ENCODE peak calls at places on chromosomes 3 and 15, in nine cellular contexts. G is adrenal gland; L is AG04450; X is BE2C; D is activated T-cell treated with anti-CD3 and anti-CD28 coated beads for 24 hours; V is ecto neural progenitor cell; B is cardiac muscle cell; R is stimulated activated CD4-positive, alpha-beta T cell treated with anti-CD3 and anti-CD28 coated beads, Interleukin-4, amount 100 ng/mL, for 1 hour; W is M059J. M is an unnamed sample.

GRCh38 chr3:29609007-29609805 is 328.3 kb downstream of the RBMS3 start:
- DNase-seq in X (no peak), D (no peak), L (no peak), W (no peak), B (no peak), G (no peak), V (no peak), R (no peak), M (no peak)

GRCh38 chr3:35664460-35664919 is 25.2 kb downstream of the ARPP21 start:
- DNase-seq in L (peak), D (no peak), X (peak), W (no peak), B (peak), G (peak), R (no peak), V (peak), M (peak)

GRCh38 chr3:107068980-107069379 is 308.3 kb upstream of the CCDC54 start:
- DNase-seq in X (no peak), L (peak), V (no peak), G (no peak), R (no peak), D (no peak), B (no peak), W (peak), M (no peak)

GRCh38 chr3:29319262-29319661 is 38.4 kb downstream of the RBMS3 start:
- DNase-seq in D (no peak), B (no peak), V (no peak), L (no peak), W (no peak), R (no peak), X (no peak), G (no peak), M (no peak)

GRCh38 chr3:48826451-48826850 is 21.2 kb downstream of the PRKAR2A start:
- DNase-seq in W (peak), L (peak), D (no peak), R (no peak), V (no peak), X (no peak), G (peak), B (no peak), M (no peak)

GRCh38 chr15:70200511-70200991 is 102.8 kb upstream of the TLE3 start:
- DNase-seq in D (no peak), L (no peak), G (no peak), X (no peak), V (no peak), W (no peak), R (no peak), B (no peak), M (no peak)

GRCh38 chr3:32143849-32144757 is 37.7 kb downstream of the GPD1L start:
- DNase-seq in L (peak), X (peak), V (peak), W (peak), R (peak), B (peak), G (peak), D (peak), M (no peak)

GRCh38 chr3:102449341-102449740 is 14.5 kb downstream of the ZPLD1 start:
- DNase-seq in B (no peak), L (no peak), G (no peak), D (no peak), X (peak), R (no peak), V (no peak), W (peak), M (no peak)

GRCh38 chr3:75951941-75952340 is 166.6 kb upstream of the ZNF717 start:
- DNase-seq in L (no peak), R (no peak), D (no peak), W (no peak), V (no peak), G (no peak), B (no peak), X (no peak), M (no peak)

GRCh38 chr3:23884481-23884880 is 32.3 kb downstream of the NKIRAS1 start:
- DNase-seq in V (no peak), X (no peak), D (no peak), W (no peak), G (no peak), B (no peak), L (no peak), R (no peak), M (no peak)

GRCh38 chr15:70437882-70438331 is 325.5 kb downstream of the UACA start:
- DNase-seq in W (peak), L (no peak), X (peak), G (no peak), B (peak), D (no peak), R (no peak), V (peak), M (no peak)

GRCh38 chr3:108552267-108553159 is 36.7 kb downstream of the CIP2A start:
- DNase-seq in D (no peak), V (no peak), B (peak), X (no peak), R (no peak), G (no peak), L (peak), W (peak), M (no peak)

GRCh38 chr3:129625071-129625874 is 18.8 kb upstream of the PLXND1 start:
- DNase-seq in V (peak), D (no peak), W (peak), X (peak), B (no peak), G (no peak), R (no peak), L (no peak), M (peak)

GRCh38 chr3:30347679-30348216 is 258.7 kb upstream of the TGFBR2 start:
- DNase-seq in G (no peak), L (no peak), R (peak), V (no peak), X (no peak), W (peak), D (peak), B (no peak), M (no peak)

GRCh38 chr3:123201223-123201556 is 553 bp upstream of the SEC22A start:
- DNase-seq in B (no peak), R (no peak), X (no peak), D (no peak), V (no peak), L (no peak), W (no peak), G (no peak), M (no peak)

GRCh38 chr15:35218215-35218614 is 133.1 kb upstream of the NANOGP8 start:
- DNase-seq in V (no peak), W (no peak), R (no peak), G (no peak), L (no peak), B (no peak), X (no peak), D (no peak), M (no peak)

GRCh38 chr15:66943456-66944095 is 121.8 kb upstream of the SMAD3 start:
- DNase-seq in R (no peak), L (no peak), W (no peak), X (no peak), V (no peak), G (no peak), B (no peak), D (no peak), M (no peak)

M was measured in left ventricle myocardium inferior.